ENCODE peak calls at places on chromosomes 3 and 15, in five cellular contexts. C is GM23338, V is GM12865, S is adrenal gland, U is BJ. M is an unnamed sample.

GRCh38 chr3:123071146-123071545 is 4.3 kb downstream of the PDIA5 start:
- DNase-seq in C (peak), V (no peak), S (peak), U (no peak), M (no peak)

GRCh38 chr3:185534511-185534910 is 17.9 kb downstream of the LIPH start:
- DNase-seq in C (no peak), V (no peak), S (no peak), U (no peak), M (no peak)

GRCh38 chr3:188631291-188632010 is 477.5 kb downstream of the LPP start:
- DNase-seq in C (no peak), V (no peak), S (no peak), U (peak), M (no peak)

GRCh38 chr3:158127250-158128219 is 17.6 kb downstream of the RSRC1 start:
- DNase-seq in C (no peak), V (peak), S (no peak), U (no peak), M (no peak)

GRCh38 chr15:101309436-101310162 is 14.6 kb upstream of the SNRPA1 start:
- DNase-seq in C (no peak), V (no peak), S (no peak), U (no peak), M (no peak)

GRCh38 chr3:138774529-138775253 is 60.0 kb downstream of the PIK3CB start:
- DNase-seq in C (no peak), V (peak), S (peak), U (peak), M (no peak)

GRCh38 chr15:64373360-64373759 is 7.9 kb downstream of the PCLAF start:
- DNase-seq in C (no peak), V (no peak), S (no peak), U (no peak), M (no peak)

GRCh38 chr3:35733276-35733675 is 94.0 kb downstream of the ARPP21 start:
- DNase-seq in C (no peak), V (no peak), S (no peak), U (no peak), M (no peak)

GRCh38 chr3:18134386-18135082 is 290.6 kb downstream of the SATB1 start:
- DNase-seq in C (no peak), V (no peak), S (no peak), U (peak), M (no peak)

GRCh38 chr15:27638950-27639349 is 460.2 kb downstream of the OCA2 start:
- DNase-seq in C (peak), V (no peak), S (no peak), U (no peak), M (no peak)

GRCh38 chr3:122313261-122313660 is 11.8 kb upstream of the CSTA start:
- DNase-seq in C (no peak), V (no peak), S (no peak), U (no peak), M (no peak)

GRCh38 chr3:15512173-15512572 is 9.3 kb downstream of the COLQ start:
- DNase-seq in C (no peak), V (no peak), S (no peak), U (no peak), M (no peak)

GRCh38 chr15:57323806-57324589 is 52.3 kb upstream of the CGNL1 start:
- DNase-seq in C (peak), V (peak), S (peak), U (peak), M (no peak)

GRCh38 chr15:31300981-31301686 is 25.5 kb upstream of the KLF13 start:
- DNase-seq in C (no peak), V (no peak), S (no peak), U (no peak), M (no peak)

GRCh38 chr3:156456771-156457224 is 98.1 kb downstream of the SSR3 start:
- DNase-seq in C (peak), V (no peak), S (no peak), U (no peak), M (no peak)

GRCh38 chr15:92012368-92012629 is 158.8 kb downstream of the SLCO3A1 start:
- DNase-seq in C (no peak), V (no peak), S (peak), U (no peak), M (no peak)

GRCh38 chr3:124701687-124702086 is 28.6 kb upstream of the UMPS start:
- DNase-seq in C (no peak), V (no peak), S (no peak), U (no peak), M (no peak)

GRCh38 chr3:156598413-156598812 is 43.5 kb upstream of the SSR3 start:
- DNase-seq in C (no peak), V (no peak), S (no peak), U (no peak), M (no peak)

GRCh38 chr15:93028632-93029612 is 60.1 kb downstream of the RGMA start:
- DNase-seq in C (no peak), V (no peak), S (peak), U (peak), M (no peak)

GRCh38 chr15:88603885-88604284 is 17.3 kb upstream of the AEN start:
- DNase-seq in C (peak), V (no peak), S (no peak), U (no peak), M (no peak)

GRCh38 chr3:29080967-29081366 is 199.9 kb upstream of the RBMS3 start:
- DNase-seq in C (no peak), V (no peak), S (no peak), U (no peak), M (no peak)

GRCh38 chr3:15295506-15295905 is 36.9 kb downstream of the SH3BP5 start:
- DNase-seq in C (no peak), V (no peak), S (peak), U (no peak), M (no peak)

GRCh38 chr15:47718474-47719440 is 1.5 kb downstream of the SEMA6D start:
- DNase-seq in C (peak), V (no peak), S (no peak), U (no peak), M (no peak)

GRCh38 chr15:44315164-44315563 is 26.6 kb downstream of the GOLM2 start:
- DNase-seq in C (no peak), V (no peak), S (peak), U (no peak), M (no peak)

GRCh38 chr3:79066481-79066880 is 701.3 kb downstream of the ROBO1 start:
- DNase-seq in C (peak), V (no peak), S (no peak), U (no peak), M (no peak)

GRCh38 chr3:45889278-45889833 is 3.0 kb downstream of the CCR9 start:
- DNase-seq in C (no peak), V (peak), S (no peak), U (no peak), M (no peak)

GRCh38 chr3:48692551-48692950 is 6.8 kb upstream of the NCKIPSD start:
- DNase-seq in C (no peak), V (no peak), S (no peak), U (no peak), M (no peak)

GRCh38 chr15:85000189-85000864 is 18.7 kb downstream of the PDE8A start:
- DNase-seq in C (no peak), V (no peak), S (no peak), U (no peak), M (no peak)

GRCh38 chr3:67531149-67532101 is 123.0 kb downstream of the SUCLG2 start:
- DNase-seq in C (no peak), V (no peak), S (no peak), U (no peak), M (no peak)

GRCh38 chr15:47409601-47410000 is 307.7 kb upstream of the SEMA6D start:
- DNase-seq in C (no peak), V (no peak), S (no peak), U (no peak), M (no peak)

GRCh38 chr3:142808103-142808917 is 80.6 kb downstream of the PCOLCE2 start:
- DNase-seq in C (no peak), V (no peak), S (no peak), U (peak), M (no peak)

GRCh38 chr3:106683931-106684330 is 693.3 kb upstream of the CCDC54 start:
- DNase-seq in C (no peak), V (no peak), S (no peak), U (no peak), M (no peak)

GRCh38 chr15:80450811-80451321 is 46.7 kb downstream of the ARNT2 start:
- DNase-seq in C (peak), V (no peak), S (no peak), U (no peak), M (no peak)
- TF ChIP-seq CTCF in C (no peak), V (no peak), S (no peak), U (no peak), M (no peak)

DNA sequence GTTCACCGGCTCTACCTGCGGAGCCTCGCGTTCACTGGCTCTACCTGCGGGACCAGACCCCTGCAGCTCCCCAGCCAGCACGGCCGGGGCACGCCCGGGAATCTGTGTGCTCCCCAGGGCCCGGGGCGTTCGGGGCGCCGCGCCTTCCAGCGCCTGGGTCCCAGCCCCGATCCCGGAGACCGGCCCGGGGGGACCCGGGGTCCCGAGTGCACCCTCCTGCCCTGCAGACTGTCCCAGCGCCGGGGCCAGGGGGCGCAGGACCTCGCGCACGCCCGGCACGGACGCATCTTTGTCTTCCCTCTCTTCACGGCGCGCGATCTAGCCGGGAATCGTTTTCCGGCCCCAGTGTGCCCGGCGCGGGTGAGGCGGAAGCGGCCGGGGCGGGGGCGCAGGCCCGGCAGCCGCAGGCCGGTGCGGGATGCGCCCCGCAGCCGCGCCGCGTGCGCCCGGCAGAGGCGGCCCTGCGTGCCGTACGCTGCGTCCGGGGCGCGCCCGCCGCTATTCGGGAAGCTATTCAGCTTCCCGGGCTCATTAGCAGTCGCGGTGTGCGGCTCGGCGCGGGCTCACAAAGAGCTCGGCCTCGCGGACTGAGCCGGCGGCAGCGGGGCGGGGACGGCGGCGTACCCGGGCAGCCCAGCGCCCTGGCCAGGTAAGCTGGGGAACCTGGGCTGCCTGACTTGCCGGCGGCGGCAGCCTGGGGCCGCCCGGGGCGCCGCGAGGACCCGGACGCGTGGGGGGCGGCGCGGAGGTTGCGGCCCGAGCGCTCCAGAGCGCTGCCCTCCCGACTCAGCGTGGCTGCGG is at the start of gene APBA2:
- DNase-seq in C (peak), V (no peak), S (no peak), U (no peak), M (peak)
- TF ChIP-seq CTCF in C (no peak), V (no peak), S (no peak), U (peak), M (no peak)

GRCh38 chr3:76683256-76683655 is 356.6 kb upstream of the ROBO2 start:
- DNase-seq in C (no peak), V (no peak), S (no peak), U (no peak), M (no peak)

GRCh38 chr3:76684946-76685345 is 355.0 kb upstream of the ROBO2 start:
- DNase-seq in C (no peak), V (no peak), S (no peak), U (no peak), M (no peak)

DNA sequence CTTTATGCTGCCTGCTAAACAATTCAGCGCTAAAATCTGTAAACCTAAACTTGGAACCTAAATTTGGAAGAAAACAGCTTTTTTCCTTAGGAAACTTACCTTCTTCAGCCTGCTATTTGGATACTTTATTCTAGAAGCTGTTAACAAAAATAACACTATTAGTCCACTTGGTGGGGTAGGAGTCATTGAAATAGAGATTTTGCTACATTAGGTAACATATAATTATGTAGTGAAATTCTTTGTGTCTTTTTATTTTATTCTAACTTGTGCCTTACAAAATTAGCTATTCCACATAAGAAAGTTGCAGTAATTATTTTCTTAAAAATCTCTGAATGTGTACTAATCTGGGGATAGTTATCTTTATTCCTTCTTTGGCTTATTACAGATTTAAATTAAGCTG is 360.4 kb upstream of the ROBO2 start:
- DNase-seq in C (peak), V (no peak), S (no peak), U (no peak), M (no peak)
- TF ChIP-seq CTCF in C (peak), V (no peak), S (no peak), U (no peak), M (no peak)

GRCh38 chr15:36642311-36642710 is 62.9 kb downstream of the CDIN1 start:
- DNase-seq in C (no peak), V (no peak), S (no peak), U (no peak), M (no peak)

GRCh38 chr15:36643551-36643950 is 64.1 kb downstream of the CDIN1 start:
- DNase-seq in C (peak), V (no peak), S (no peak), U (no peak), M (no peak)

GRCh38 chr15:36644156-36644896 is 64.9 kb downstream of the CDIN1 start:
- DNase-seq in C (no peak), V (no peak), S (no peak), U (no peak), M (no peak)

DNA sequence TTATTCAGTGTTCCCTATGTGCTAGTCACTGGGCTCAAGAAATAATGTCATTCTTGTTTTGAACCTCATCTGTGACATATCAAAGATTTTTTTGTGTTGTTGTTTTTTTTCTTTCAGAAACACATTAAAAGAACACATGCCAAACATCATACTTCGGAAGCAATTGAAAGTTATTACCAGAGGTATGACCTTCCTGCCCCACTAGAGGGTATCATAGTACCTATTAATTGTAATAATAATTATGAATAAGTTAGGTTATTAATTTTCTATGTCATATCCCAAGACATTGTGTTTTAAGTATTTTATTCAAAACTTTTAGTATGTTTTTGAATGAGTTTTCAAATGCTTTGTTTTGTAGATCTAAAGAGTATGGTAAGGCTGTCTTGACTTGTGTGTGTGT is 65.7 kb downstream of the CDIN1 start:
- DNase-seq in C (no peak), V (no peak), S (no peak), U (no peak), M (no peak)
- TF ChIP-seq CTCF in C (peak), V (no peak), S (peak), U (peak), M (no peak)

DNA sequence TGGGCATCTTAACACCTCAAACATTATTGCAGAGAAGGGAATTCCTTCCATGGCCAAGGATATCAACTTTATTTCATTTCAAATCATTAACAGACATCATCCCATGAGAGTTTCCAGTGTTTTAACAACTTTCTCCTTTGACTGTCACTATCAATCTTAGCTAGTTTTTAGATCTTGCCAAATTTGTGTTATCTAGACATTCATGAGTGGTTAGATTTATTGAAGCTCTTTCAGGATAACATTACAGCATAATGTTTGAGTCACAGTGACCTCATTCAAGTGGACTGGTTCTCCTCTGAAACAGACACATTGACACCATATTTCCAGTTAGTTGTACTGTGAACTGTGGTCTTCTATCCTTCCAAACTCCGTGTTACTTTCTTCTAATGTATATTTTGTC is 8.6 kb upstream of the TNFAIP8L3 start:
- DNase-seq in C (no peak), V (no peak), S (no peak), U (no peak), M (no peak)
- TF ChIP-seq CTCF in C (no peak), V (no peak), S (no peak), U (no peak), M (no peak)

GRCh38 chr3:104275199-104275598 is 1091.5 kb upstream of the ALCAM start:
- DNase-seq in C (no peak), V (no peak), S (no peak), U (no peak), M (no peak)

GRCh38 chr3:104269771-104270170 is 1096.9 kb upstream of the ALCAM start:
- DNase-seq in C (no peak), V (no peak), S (no peak), U (no peak), M (no peak)

DNA sequence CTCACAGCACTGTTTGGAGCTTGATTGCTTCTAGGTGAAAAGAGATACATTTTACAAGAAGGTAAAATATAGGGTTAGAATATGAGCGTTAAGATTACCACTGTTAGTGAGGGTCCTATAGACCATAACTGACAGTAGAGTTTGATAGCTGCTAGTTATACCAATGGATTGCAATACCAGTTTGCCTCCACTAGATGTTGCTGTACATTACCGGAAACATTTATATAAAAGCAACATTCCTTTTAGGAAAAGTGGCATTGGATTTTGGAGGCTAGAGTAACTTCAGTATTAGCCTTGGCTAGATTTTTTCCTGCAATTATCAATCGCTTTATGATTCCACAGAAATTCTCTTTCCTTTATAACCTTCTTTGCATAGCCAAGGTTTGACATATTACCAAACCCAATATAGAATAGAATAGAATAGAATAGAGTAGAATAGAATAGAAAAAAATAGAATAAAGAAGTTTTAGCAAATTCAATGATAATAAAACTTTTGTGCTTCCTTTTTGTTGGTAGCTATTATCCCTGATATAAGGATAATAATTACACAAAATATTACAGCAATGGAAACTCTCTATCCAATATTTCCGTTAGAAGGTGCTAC is 1093.6 kb upstream of the ALCAM start:
- DNase-seq in C (peak), V (peak), S (no peak), U (no peak), M (no peak)
- TF ChIP-seq CTCF in C (peak), V (peak), S (peak), U (peak), M (no peak)

GRCh38 chr3:171460226-171461086 is at the start of gene TNIK:
- DNase-seq in C (peak), V (peak), S (peak), U (peak), M (peak)
- TF ChIP-seq CTCF in C (peak), V (peak), S (peak), U (peak), M (peak)